ENCODE peak calls at places on chromosomes 13 and 19, in nine cellular contexts. One of them, this sample, is unnamed.

GRCh38 chr13:69595181-69595580 is 512.4 kb upstream of the ATXN8OS start:
- DNase-seq in heart right ventricle: no peak
- DNase-seq in pancreas: no peak
- DNase-seq in endothelial cell: no peak
- DNase-seq in sigmoid colon: no peak
- DNase-seq in ovary: no peak
- DNase-seq in WTC11: no peak
- DNase-seq in Calu3: peak
- DNase-seq in adrenal gland: no peak
- DNase-seq in this sample: no peak

GRCh38 chr13:105996391-105997028 is 539.0 kb downstream of the EFNB2 start:
- DNase-seq in heart right ventricle: no peak
- DNase-seq in pancreas: no peak
- DNase-seq in endothelial cell: no peak
- DNase-seq in sigmoid colon: no peak
- DNase-seq in ovary: no peak
- DNase-seq in WTC11: no peak
- DNase-seq in Calu3: no peak
- DNase-seq in adrenal gland: no peak
- DNase-seq in this sample: no peak

GRCh38 chr13:23212621-23213020 is 31.8 kb downstream of the SGCG start:
- DNase-seq in heart right ventricle: no peak
- DNase-seq in pancreas: no peak
- DNase-seq in endothelial cell: no peak
- DNase-seq in sigmoid colon: no peak
- DNase-seq in ovary: no peak
- DNase-seq in WTC11: no peak
- DNase-seq in Calu3: no peak
- DNase-seq in adrenal gland: no peak
- DNase-seq in this sample: no peak

GRCh38 chr13:45104294-45104693 is 16.0 kb upstream of the GTF2F2 start:
- DNase-seq in heart right ventricle: no peak
- DNase-seq in pancreas: no peak
- DNase-seq in endothelial cell: no peak
- DNase-seq in sigmoid colon: no peak
- DNase-seq in ovary: no peak
- DNase-seq in WTC11: no peak
- DNase-seq in Calu3: no peak
- DNase-seq in adrenal gland: no peak
- DNase-seq in this sample: no peak

GRCh38 chr13:34044041-34044440 is 226.1 kb downstream of the RFC3 start:
- DNase-seq in heart right ventricle: no peak
- DNase-seq in pancreas: no peak
- DNase-seq in endothelial cell: no peak
- DNase-seq in sigmoid colon: no peak
- DNase-seq in ovary: no peak
- DNase-seq in WTC11: no peak
- DNase-seq in Calu3: no peak
- DNase-seq in adrenal gland: no peak
- DNase-seq in this sample: no peak

GRCh38 chr13:92682832-92683517 is 543.6 kb upstream of the GPC6 start:
- DNase-seq in heart right ventricle: no peak
- DNase-seq in pancreas: no peak
- DNase-seq in endothelial cell: no peak
- DNase-seq in sigmoid colon: no peak
- DNase-seq in ovary: no peak
- DNase-seq in WTC11: no peak
- DNase-seq in Calu3: no peak
- DNase-seq in adrenal gland: no peak
- DNase-seq in this sample: no peak

GRCh38 chr19:4694211-4694987 is 24.3 kb upstream of the MYDGF start:
- DNase-seq in heart right ventricle: peak
- DNase-seq in pancreas: no peak
- DNase-seq in endothelial cell: no peak
- DNase-seq in sigmoid colon: peak
- DNase-seq in ovary: no peak
- DNase-seq in WTC11: no peak
- DNase-seq in Calu3: peak
- DNase-seq in adrenal gland: no peak
- DNase-seq in this sample: no peak

GRCh38 chr13:73603646-73604045 is 530.6 kb downstream of the KLF12 start:
- DNase-seq in heart right ventricle: no peak
- DNase-seq in pancreas: no peak
- DNase-seq in endothelial cell: no peak
- DNase-seq in sigmoid colon: no peak
- DNase-seq in ovary: no peak
- DNase-seq in WTC11: no peak
- DNase-seq in Calu3: no peak
- DNase-seq in adrenal gland: no peak
- DNase-seq in this sample: no peak

GRCh38 chr19:46515879-46516350 is 20.2 kb upstream of the PNMA8B start:
- DNase-seq in heart right ventricle: no peak
- DNase-seq in pancreas: no peak
- DNase-seq in endothelial cell: no peak
- DNase-seq in sigmoid colon: no peak
- DNase-seq in ovary: no peak
- DNase-seq in WTC11: no peak
- DNase-seq in Calu3: peak
- DNase-seq in adrenal gland: no peak
- DNase-seq in this sample: no peak

GRCh38 chr13:93226623-93227279 is at the start of gene GPC6:
- DNase-seq in heart right ventricle: no peak
- DNase-seq in pancreas: peak
- DNase-seq in endothelial cell: peak
- DNase-seq in sigmoid colon: peak
- DNase-seq in ovary: peak
- DNase-seq in WTC11: peak
- DNase-seq in Calu3: no peak
- DNase-seq in adrenal gland: peak
- DNase-seq in this sample: peak

GRCh38 chr19:11176466-11177193 is 20.7 kb downstream of the KANK2 start:
- DNase-seq in heart right ventricle: no peak
- DNase-seq in pancreas: no peak
- DNase-seq in endothelial cell: no peak
- DNase-seq in sigmoid colon: no peak
- DNase-seq in ovary: no peak
- DNase-seq in WTC11: no peak
- DNase-seq in Calu3: no peak
- DNase-seq in adrenal gland: no peak
- DNase-seq in this sample: no peak

GRCh38 chr19:55652311-55653078 is 2.3 kb upstream of the U2AF2 start:
- DNase-seq in heart right ventricle: peak
- DNase-seq in pancreas: no peak
- DNase-seq in endothelial cell: peak
- DNase-seq in sigmoid colon: no peak
- DNase-seq in ovary: peak
- DNase-seq in WTC11: peak
- DNase-seq in Calu3: no peak
- DNase-seq in adrenal gland: peak
- DNase-seq in this sample: no peak

GRCh38 chr13:96636310-96636709 is 358.0 kb downstream of the OXGR1 start:
- DNase-seq in heart right ventricle: no peak
- DNase-seq in pancreas: peak
- DNase-seq in endothelial cell: no peak
- DNase-seq in sigmoid colon: no peak
- DNase-seq in ovary: no peak
- DNase-seq in WTC11: no peak
- DNase-seq in Calu3: no peak
- DNase-seq in adrenal gland: no peak
- DNase-seq in this sample: no peak

GRCh38 chr19:48244289-48244688 is 11.4 kb downstream of the CARD8 start:
- DNase-seq in heart right ventricle: no peak
- DNase-seq in pancreas: no peak
- DNase-seq in endothelial cell: no peak
- DNase-seq in sigmoid colon: no peak
- DNase-seq in ovary: no peak
- DNase-seq in WTC11: no peak
- DNase-seq in Calu3: no peak
- DNase-seq in adrenal gland: no peak
- DNase-seq in this sample: no peak

DNA sequence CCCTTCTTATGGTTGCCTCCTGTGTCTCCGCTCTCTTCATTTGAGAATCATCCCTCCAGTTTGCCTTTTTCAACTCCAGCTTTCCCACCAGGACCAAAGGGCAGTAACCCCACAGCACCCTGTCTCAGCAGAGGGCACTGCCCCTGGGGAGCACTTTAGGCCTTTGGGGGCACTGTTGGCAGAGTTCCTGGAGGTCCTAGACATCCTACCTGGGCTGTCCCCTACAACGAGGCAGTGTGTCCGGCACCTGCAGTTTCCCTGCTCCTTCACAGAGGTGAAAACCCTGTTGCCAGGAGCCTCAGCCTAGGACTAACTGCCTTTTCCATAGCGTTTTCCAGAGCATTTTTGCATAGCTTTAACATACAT is 234.8 kb downstream of the TEX29 start:
- DNase-seq in heart right ventricle: no peak
- DNase-seq in pancreas: no peak
- DNase-seq in endothelial cell: no peak
- DNase-seq in sigmoid colon: no peak
- DNase-seq in ovary: no peak
- DNase-seq in WTC11: no peak
- DNase-seq in Calu3: no peak
- DNase-seq in adrenal gland: no peak
- DNase-seq in this sample: no peak
- TF ChIP-seq CTCF in heart right ventricle: no peak
- TF ChIP-seq CTCF in pancreas: no peak
- TF ChIP-seq CTCF in endothelial cell: no peak
- TF ChIP-seq CTCF in sigmoid colon: no peak
- TF ChIP-seq CTCF in ovary: no peak
- TF ChIP-seq CTCF in WTC11: no peak
- TF ChIP-seq CTCF in Calu3: no peak
- TF ChIP-seq CTCF in adrenal gland: no peak
- TF ChIP-seq CTCF in this sample: no peak

GRCh38 chr13:20127563-20128458 is 33.0 kb downstream of the GJA3 start:
- DNase-seq in heart right ventricle: peak
- DNase-seq in pancreas: peak
- DNase-seq in endothelial cell: peak
- DNase-seq in sigmoid colon: peak
- DNase-seq in ovary: peak
- DNase-seq in WTC11: peak
- DNase-seq in Calu3: peak
- DNase-seq in adrenal gland: peak
- DNase-seq in this sample: no peak
- TF ChIP-seq CTCF in heart right ventricle: peak
- TF ChIP-seq CTCF in pancreas: no peak
- TF ChIP-seq CTCF in endothelial cell: no peak
- TF ChIP-seq CTCF in sigmoid colon: no peak
- TF ChIP-seq CTCF in ovary: no peak
- TF ChIP-seq CTCF in WTC11: no peak
- TF ChIP-seq CTCF in Calu3: peak
- TF ChIP-seq CTCF in adrenal gland: peak
- TF ChIP-seq CTCF in this sample: peak

GRCh38 chr13:114147803-114148520 is 15.5 kb upstream of the RASA3 start:
- DNase-seq in heart right ventricle: no peak
- DNase-seq in pancreas: no peak
- DNase-seq in endothelial cell: no peak
- DNase-seq in sigmoid colon: no peak
- DNase-seq in ovary: no peak
- DNase-seq in WTC11: no peak
- DNase-seq in Calu3: no peak
- DNase-seq in adrenal gland: no peak
- DNase-seq in this sample: no peak

GRCh38 chr13:114146173-114146572 is 13.8 kb upstream of the RASA3 start:
- DNase-seq in heart right ventricle: no peak
- DNase-seq in pancreas: no peak
- DNase-seq in endothelial cell: no peak
- DNase-seq in sigmoid colon: peak
- DNase-seq in ovary: no peak
- DNase-seq in WTC11: no peak
- DNase-seq in Calu3: no peak
- DNase-seq in adrenal gland: no peak
- DNase-seq in this sample: no peak

GRCh38 chr13:114145722-114146121 is 13.3 kb upstream of the RASA3 start:
- DNase-seq in heart right ventricle: no peak
- DNase-seq in pancreas: no peak
- DNase-seq in endothelial cell: no peak
- DNase-seq in sigmoid colon: peak
- DNase-seq in ovary: no peak
- DNase-seq in WTC11: no peak
- DNase-seq in Calu3: no peak
- DNase-seq in adrenal gland: no peak
- DNase-seq in this sample: no peak

GRCh38 chr13:114145256-114145655 is 12.8 kb upstream of the RASA3 start:
- DNase-seq in heart right ventricle: no peak
- DNase-seq in pancreas: no peak
- DNase-seq in endothelial cell: no peak
- DNase-seq in sigmoid colon: peak
- DNase-seq in ovary: no peak
- DNase-seq in WTC11: no peak
- DNase-seq in Calu3: no peak
- DNase-seq in adrenal gland: peak
- DNase-seq in this sample: no peak

GRCh38 chr13:114146629-114147028 is 14.2 kb upstream of the RASA3 start:
- DNase-seq in heart right ventricle: no peak
- DNase-seq in pancreas: no peak
- DNase-seq in endothelial cell: peak
- DNase-seq in sigmoid colon: no peak
- DNase-seq in ovary: no peak
- DNase-seq in WTC11: peak
- DNase-seq in Calu3: no peak
- DNase-seq in adrenal gland: no peak
- DNase-seq in this sample: no peak
- TF ChIP-seq CTCF in heart right ventricle: no peak
- TF ChIP-seq CTCF in pancreas: no peak
- TF ChIP-seq CTCF in endothelial cell: no peak
- TF ChIP-seq CTCF in sigmoid colon: no peak
- TF ChIP-seq CTCF in ovary: no peak
- TF ChIP-seq CTCF in WTC11: no peak
- TF ChIP-seq CTCF in Calu3: no peak
- TF ChIP-seq CTCF in adrenal gland: no peak
- TF ChIP-seq CTCF in this sample: no peak

DNA sequence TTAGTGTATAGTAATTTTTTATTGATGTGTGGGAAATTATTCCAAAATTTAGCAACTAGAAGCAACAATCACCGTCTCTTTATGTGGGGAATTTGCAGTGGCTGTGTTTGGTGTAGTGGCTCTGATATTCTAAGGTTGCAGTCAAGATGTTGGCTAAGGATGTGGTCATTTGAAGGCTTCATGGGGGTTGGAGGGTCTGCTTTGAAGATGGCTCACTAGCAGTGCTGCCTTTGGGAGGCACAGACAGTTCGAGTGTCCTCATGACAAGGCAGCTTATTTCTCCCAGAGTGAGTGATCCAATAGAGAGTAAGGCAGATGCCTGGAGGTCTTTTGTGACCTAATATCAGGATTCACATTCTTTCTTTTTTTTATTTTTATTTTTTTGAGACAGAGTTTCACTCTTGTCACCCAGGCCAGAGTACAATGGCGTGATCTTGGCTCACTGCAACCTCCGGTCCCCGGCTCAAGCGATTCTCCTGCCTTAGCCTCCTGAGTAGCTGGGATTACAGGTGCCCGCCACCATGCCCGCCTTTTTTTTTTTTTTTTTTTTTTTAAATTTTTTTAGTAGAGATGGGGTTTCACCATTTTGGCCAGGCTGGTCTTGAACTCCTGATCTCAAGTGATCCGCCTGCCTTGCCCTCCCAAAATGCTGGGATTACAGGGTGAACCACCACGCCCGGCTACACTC is 8.7 kb downstream of the GPI start:
- DNase-seq in heart right ventricle: no peak
- DNase-seq in pancreas: no peak
- DNase-seq in endothelial cell: no peak
- DNase-seq in sigmoid colon: no peak
- DNase-seq in ovary: no peak
- DNase-seq in WTC11: no peak
- DNase-seq in Calu3: no peak
- DNase-seq in adrenal gland: no peak
- DNase-seq in this sample: no peak
- TF ChIP-seq CTCF in heart right ventricle: no peak
- TF ChIP-seq CTCF in pancreas: no peak
- TF ChIP-seq CTCF in endothelial cell: no peak
- TF ChIP-seq CTCF in sigmoid colon: no peak
- TF ChIP-seq CTCF in ovary: no peak
- TF ChIP-seq CTCF in WTC11: no peak
- TF ChIP-seq CTCF in Calu3: no peak
- TF ChIP-seq CTCF in adrenal gland: no peak
- TF ChIP-seq CTCF in this sample: no peak

This sample was measured in D721Med.